ENCODE peak calls at places on chromosome 14, in four cellular contexts. One of them, this sample, is unnamed.

GRCh38 chr14:72630374-72630773 is 263.5 kb downstream of the DPF3 start:
- DNase-seq in Peyer's patch: no peak
- DNase-seq in MM.1S: no peak
- DNase-seq in stimulated activated CD4-positive, alpha-beta T cell treated with anti-CD3 and anti-CD28 coated beads, Interleukin-4, amount 100 ng/mL, for 4 hours: no peak
- DNase-seq in this sample: no peak

GRCh38 chr14:69441948-69442347 is 42.6 kb upstream of the PLEKHD1 start:
- DNase-seq in stimulated activated CD4-positive, alpha-beta T cell treated with anti-CD3 and anti-CD28 coated beads, Interleukin-4, amount 100 ng/mL, for 4 hours: no peak
- DNase-seq in MM.1S: no peak
- DNase-seq in Peyer's patch: no peak
- DNase-seq in this sample: no peak

GRCh38 chr14:60151715-60152114 is 13.5 kb downstream of the DHRS7 start:
- DNase-seq in MM.1S: no peak
- DNase-seq in Peyer's patch: peak; percentile 65
- DNase-seq in stimulated activated CD4-positive, alpha-beta T cell treated with anti-CD3 and anti-CD28 coated beads, Interleukin-4, amount 100 ng/mL, for 4 hours: peak; percentile 49
- DNase-seq in this sample: peak; percentile 45

GRCh38 chr14:24052656-24053547 is 1.1 kb downstream of the CARMIL3 start:
- DNase-seq in Peyer's patch: no peak
- DNase-seq in stimulated activated CD4-positive, alpha-beta T cell treated with anti-CD3 and anti-CD28 coated beads, Interleukin-4, amount 100 ng/mL, for 4 hours: peak; percentile 48
- DNase-seq in MM.1S: no peak
- DNase-seq in this sample: peak; percentile 56

GRCh38 chr14:105330491-105330895 is 15.9 kb downstream of the PACS2 start:
- DNase-seq in Peyer's patch: peak; percentile 47
- DNase-seq in stimulated activated CD4-positive, alpha-beta T cell treated with anti-CD3 and anti-CD28 coated beads, Interleukin-4, amount 100 ng/mL, for 4 hours: no peak
- DNase-seq in MM.1S: no peak
- DNase-seq in this sample: no peak

GRCh38 chr14:64673329-64673728 is 30.9 kb upstream of the PLEKHG3 start:
- DNase-seq in MM.1S: no peak
- DNase-seq in Peyer's patch: no peak
- DNase-seq in stimulated activated CD4-positive, alpha-beta T cell treated with anti-CD3 and anti-CD28 coated beads, Interleukin-4, amount 100 ng/mL, for 4 hours: no peak
- DNase-seq in this sample: no peak

GRCh38 chr14:89386214-89386886 is 30.7 kb downstream of the FOXN3 start:
- DNase-seq in Peyer's patch: no peak
- DNase-seq in stimulated activated CD4-positive, alpha-beta T cell treated with anti-CD3 and anti-CD28 coated beads, Interleukin-4, amount 100 ng/mL, for 4 hours: no peak
- DNase-seq in MM.1S: no peak
- DNase-seq in this sample: no peak

GRCh38 chr14:99725774-99726537 is 41.9 kb downstream of the CYP46A1 start:
- DNase-seq in MM.1S: no peak
- DNase-seq in Peyer's patch: peak; percentile 37
- DNase-seq in stimulated activated CD4-positive, alpha-beta T cell treated with anti-CD3 and anti-CD28 coated beads, Interleukin-4, amount 100 ng/mL, for 4 hours: no peak
- DNase-seq in this sample: no peak

GRCh38 chr14:94550041-94550440 is 11.2 kb upstream of the SERPINA4 start:
- DNase-seq in Peyer's patch: no peak
- DNase-seq in MM.1S: no peak
- DNase-seq in stimulated activated CD4-positive, alpha-beta T cell treated with anti-CD3 and anti-CD28 coated beads, Interleukin-4, amount 100 ng/mL, for 4 hours: no peak
- DNase-seq in this sample: no peak

This sample was measured in activated T-helper 9 cell treated with anti-CD3 and anti-CD28 coated beads, Interleukin-2, amount 50 U/mL, for 16 hours.